ENCODE peak calls at places on chromosomes 12 and 14, in nine cellular contexts. T, Q, L, O, P, W, I, E and F are unnamed samples.

GRCh38 chr12:2011641-2012607 is 7.7 kb upstream of the DCP1B start:
- DNase-seq in L (no peak), P (no peak), W (no peak), Q (no peak), O (no peak), I (no peak), T (no peak), E (no peak), F (no peak)

GRCh38 chr14:73888460-73888725 is 1.7 kb downstream of the ZNF410 start:
- DNase-seq in W (peak), P (no peak), I (no peak), E (no peak), L (no peak), O (peak), Q (no peak), T (no peak), F (no peak)

GRCh38 chr12:47438175-47438574 is 267.7 kb downstream of the RPAP3 start:
- DNase-seq in P (no peak), I (no peak), T (no peak), O (no peak), Q (no peak), E (no peak), W (no peak), L (no peak), F (no peak)

GRCh38 chr14:72839753-72840390 is 54.0 kb downstream of the DPF3 start:
- DNase-seq in P (no peak), W (no peak), E (no peak), L (no peak), O (no peak), T (no peak), Q (no peak), I (no peak), F (no peak)

GRCh38 chr12:120376009-120376408 is 7.0 kb upstream of the MSI1 start:
- DNase-seq in P (no peak), E (no peak), O (no peak), I (no peak), W (no peak), T (no peak), Q (no peak), L (no peak), F (no peak)

GRCh38 chr12:19430988-19431387 is 8.3 kb upstream of the AEBP2 start:
- DNase-seq in P (no peak), I (no peak), O (peak), T (no peak), Q (no peak), E (no peak), L (no peak), W (peak), F (no peak)

GRCh38 chr14:32494566-32495434 is 165.7 kb downstream of the AKAP6 start:
- DNase-seq in Q (no peak), P (no peak), W (peak), L (no peak), T (no peak), I (peak), O (no peak), E (no peak), F (no peak)

GRCh38 chr14:51165415-51165814 is 70.5 kb upstream of the TRIM9 start:
- DNase-seq in P (no peak), W (peak), O (peak), L (no peak), T (no peak), I (no peak), E (no peak), Q (no peak), F (no peak)

GRCh38 chr12:5043589-5044419 is at the start of gene KCNA5:
- DNase-seq in Q (no peak), P (peak), W (no peak), I (peak), L (no peak), E (no peak), T (no peak), O (no peak), F (no peak)

GRCh38 chr14:50025776-50026175 is 90.6 kb downstream of the VCPKMT start:
- DNase-seq in P (no peak), T (no peak), E (no peak), L (no peak), Q (no peak), W (no peak), O (no peak), I (peak), F (peak)

GRCh38 chr12:71871116-71871515 is 31.6 kb downstream of the TBC1D15 start:
- DNase-seq in W (peak), O (peak), L (no peak), I (no peak), E (no peak), Q (no peak), T (no peak), P (no peak), F (no peak)

GRCh38 chr12:68962855-68963455 is 30.0 kb upstream of the CPM start:
- DNase-seq in W (peak), O (peak), T (no peak), Q (no peak), L (no peak), E (no peak), I (no peak), P (no peak), F (no peak)

GRCh38 chr14:50344116-50344775 is 32.1 kb downstream of the DMAC2L start:
- DNase-seq in L (no peak), Q (no peak), I (no peak), P (no peak), E (peak), T (peak), W (peak), O (no peak), F (no peak)

GRCh38 chr12:130434560-130434959 is 96.9 kb downstream of the PIWIL1 start:
- DNase-seq in T (no peak), W (no peak), E (no peak), I (no peak), Q (no peak), P (no peak), O (no peak), L (no peak), F (no peak)

GRCh38 chr14:42664185-42664584 is 1057.5 kb downstream of the LRFN5 start:
- DNase-seq in Q (no peak), T (no peak), O (no peak), P (no peak), I (no peak), W (no peak), L (no peak), E (no peak), F (no peak)

GRCh38 chr14:53638966-53639365 is 317.7 kb downstream of the BMP4 start:
- DNase-seq in T (no peak), E (no peak), O (peak), Q (no peak), P (no peak), W (peak), L (no peak), I (no peak), F (no peak)

GRCh38 chr12:49767333-49767732 is 26.0 kb downstream of the TMBIM6 start:
- DNase-seq in P (no peak), W (peak), T (no peak), I (peak), L (no peak), Q (no peak), E (no peak), O (no peak), F (peak)

GRCh38 chr12:52494518-52494917 is 1.5 kb upstream of the KRT6A start:
- DNase-seq in L (no peak), O (peak), T (no peak), Q (no peak), W (peak), E (no peak), P (no peak), I (no peak), F (no peak)

GRCh38 chr14:92692822-92693226 is 55.6 kb downstream of the LGMN start:
- DNase-seq in I (peak), W (peak), T (no peak), P (no peak), L (no peak), O (peak), E (no peak), Q (peak), F (no peak)

GRCh38 chr12:292186-292585 is 29.6 kb upstream of the SLC6A13 start:
- DNase-seq in T (no peak), O (no peak), Q (no peak), I (no peak), W (peak), P (no peak), E (no peak), L (no peak), F (no peak)

GRCh38 chr14:91417983-91418386 is 365 bp upstream of the CCDC88C start:
- DNase-seq in L (peak), W (peak), Q (no peak), O (no peak), E (no peak), P (peak), T (peak), I (peak), F (peak)

GRCh38 chr14:60175255-60175902 is 10.2 kb upstream of the DHRS7 start:
- DNase-seq in O (no peak), W (peak), P (no peak), L (no peak), T (no peak), Q (no peak), E (no peak), I (peak), F (no peak)

GRCh38 chr14:59959663-59960062 is 39.7 kb downstream of the LRRC9 start:
- DNase-seq in P (no peak), W (no peak), L (no peak), T (no peak), Q (no peak), E (no peak), I (no peak), O (no peak), F (no peak)

GRCh38 chr12:60072911-60073310 is 477.1 kb downstream of the SLC16A7 start:
- DNase-seq in T (no peak), W (peak), P (no peak), Q (no peak), O (peak), E (no peak), I (no peak), L (no peak), F (no peak)

GRCh38 chr14:101064121-101064661 is 160.7 kb upstream of the RTL1 start:
- DNase-seq in E (no peak), L (no peak), I (no peak), P (no peak), W (no peak), O (no peak), Q (no peak), T (no peak), F (no peak)

GRCh38 chr12:69161835-69162234 is 77.5 kb upstream of the CPSF6 start:
- DNase-seq in I (no peak), O (no peak), W (no peak), L (no peak), E (peak), Q (no peak), P (no peak), T (no peak), F (no peak)

GRCh38 chr12:57694459-57695019 is 607 bp downstream of the OS9 start:
- DNase-seq in P (peak), E (no peak), T (no peak), I (peak), W (peak), Q (no peak), L (no peak), O (peak), F (peak)

GRCh38 chr12:57149309-57149900 is 2.0 kb upstream of the LRP1-AS start:
- DNase-seq in L (no peak), P (no peak), E (no peak), I (no peak), O (peak), W (peak), Q (no peak), T (no peak), F (no peak)

GRCh38 chr12:10143205-10143604 is 13.2 kb upstream of the CLEC7A start:
- DNase-seq in E (no peak), O (no peak), P (no peak), I (no peak), W (peak), T (no peak), Q (no peak), L (no peak), F (no peak)

GRCh38 chr12:47396902-47397663 is 308.7 kb downstream of the RPAP3 start:
- DNase-seq in Q (no peak), I (no peak), T (no peak), O (no peak), E (no peak), L (no peak), P (no peak), W (no peak), F (no peak)

GRCh38 chr12:1473418-1473817 is 121.0 kb downstream of the FBXL14 start:
- DNase-seq in T (no peak), L (peak), W (peak), Q (no peak), O (no peak), I (no peak), E (no peak), P (no peak), F (no peak)

GRCh38 chr12:4664111-4664510 is 15.2 kb downstream of the NDUFA9 start:
- DNase-seq in W (peak), P (no peak), O (peak), I (no peak), Q (no peak), E (no peak), L (no peak), T (no peak), F (no peak)

GRCh38 chr12:107894589-107894988 is 120.1 kb downstream of the ASCL4 start:
- DNase-seq in L (no peak), E (no peak), P (no peak), O (no peak), Q (no peak), T (no peak), I (no peak), W (peak), F (no peak)

GRCh38 chr14:106228541-106229158 is 702.3 kb downstream of the TMEM121 start:
- DNase-seq in O (no peak), E (no peak), W (no peak), I (no peak), P (no peak), T (no peak), Q (no peak), L (no peak), F (no peak)

GRCh38 chr12:32993404-32993803 is 96.8 kb upstream of the PKP2 start:
- DNase-seq in T (no peak), L (no peak), P (no peak), W (no peak), Q (no peak), E (no peak), O (no peak), I (no peak), F (no peak)

GRCh38 chr14:32564591-32564990 is 235.5 kb downstream of the AKAP6 start:
- DNase-seq in I (no peak), L (no peak), E (no peak), T (no peak), W (peak), Q (no peak), O (peak), P (no peak), F (no peak)

GRCh38 chr12:79715308-79715707 is 24.5 kb upstream of the PAWR start:
- DNase-seq in Q (no peak), W (no peak), I (no peak), O (no peak), E (no peak), P (no peak), T (no peak), L (no peak), F (no peak)